ENCODE peak calls at places on chromosome 5, in four cellular contexts. One of them, this sample, is unnamed.

GRCh38 chr5:123476696-123477095 is 35.3 kb upstream of the CSNK1G3 start:
- DNase-seq in endothelial cell of umbilical vein: no peak
- DNase-seq in GM12878: no peak
- DNase-seq in IMR-90: no peak
- DNase-seq in this sample: no peak

GRCh38 chr5:36367524-36367923 is 65.8 kb upstream of the RANBP3L start:
- DNase-seq in endothelial cell of umbilical vein: no peak
- DNase-seq in IMR-90: peak
- DNase-seq in GM12878: no peak
- DNase-seq in this sample: no peak

GRCh38 chr5:32419791-32420190 is 24.7 kb downstream of the ZFR start:
- DNase-seq in GM12878: no peak
- DNase-seq in IMR-90: no peak
- DNase-seq in endothelial cell of umbilical vein: no peak
- DNase-seq in this sample: no peak

GRCh38 chr5:44646016-44646415 is 162.7 kb upstream of the MRPS30 start:
- DNase-seq in IMR-90: no peak
- DNase-seq in endothelial cell of umbilical vein: no peak
- DNase-seq in GM12878: no peak
- DNase-seq in this sample: no peak

GRCh38 chr5:115295775-115296129 is 702 bp downstream of the CCDC112 start:
- DNase-seq in GM12878: no peak
- DNase-seq in endothelial cell of umbilical vein: no peak
- DNase-seq in IMR-90: no peak
- DNase-seq in this sample: peak

GRCh38 chr5:173281910-173282309 is 46.3 kb downstream of the STC2 start:
- DNase-seq in endothelial cell of umbilical vein: no peak
- DNase-seq in GM12878: no peak
- DNase-seq in IMR-90: peak
- DNase-seq in this sample: no peak

GRCh38 chr5:151382576-151382975 is 35.2 kb upstream of the SLC36A2 start:
- DNase-seq in GM12878: no peak
- DNase-seq in endothelial cell of umbilical vein: no peak
- DNase-seq in IMR-90: no peak
- DNase-seq in this sample: no peak

GRCh38 chr5:163534476-163535172 is 29.2 kb downstream of the MAT2B start:
- DNase-seq in endothelial cell of umbilical vein: no peak
- DNase-seq in IMR-90: no peak
- DNase-seq in GM12878: no peak
- DNase-seq in this sample: no peak

GRCh38 chr5:103847060-103847459 is 284.5 kb upstream of the NUDT12 start:
- DNase-seq in GM12878: no peak
- DNase-seq in endothelial cell of umbilical vein: no peak
- DNase-seq in IMR-90: peak
- DNase-seq in this sample: no peak

GRCh38 chr5:76807296-76807695 is 11.5 kb upstream of the F2RL1 start:
- DNase-seq in IMR-90: peak
- DNase-seq in GM12878: no peak
- DNase-seq in endothelial cell of umbilical vein: peak
- DNase-seq in this sample: no peak

GRCh38 chr5:159680095-159680494 is 236.2 kb upstream of the ADRA1B start:
- DNase-seq in IMR-90: no peak
- DNase-seq in endothelial cell of umbilical vein: no peak
- DNase-seq in GM12878: no peak
- DNase-seq in this sample: no peak

GRCh38 chr5:65394078-65394477 is 87.6 kb downstream of the ADAMTS6 start:
- DNase-seq in IMR-90: peak
- DNase-seq in GM12878: no peak
- DNase-seq in endothelial cell of umbilical vein: peak
- DNase-seq in this sample: no peak

GRCh38 chr5:149094996-149095395 is 32.1 kb upstream of the SH3TC2 start:
- DNase-seq in IMR-90: no peak
- DNase-seq in GM12878: no peak
- DNase-seq in endothelial cell of umbilical vein: no peak
- DNase-seq in this sample: no peak

GRCh38 chr5:36155291-36155690 is 3.4 kb downstream of the SKP2 start:
- DNase-seq in IMR-90: no peak
- DNase-seq in GM12878: no peak
- DNase-seq in endothelial cell of umbilical vein: no peak
- DNase-seq in this sample: no peak

GRCh38 chr5:14296533-14297331 is 153.6 kb downstream of the TRIO start:
- DNase-seq in IMR-90: peak
- DNase-seq in endothelial cell of umbilical vein: no peak
- DNase-seq in GM12878: no peak
- DNase-seq in this sample: no peak

GRCh38 chr5:60369391-60369790 is 330.6 kb downstream of the DEPDC1B start:
- DNase-seq in GM12878: no peak
- DNase-seq in endothelial cell of umbilical vein: no peak
- DNase-seq in IMR-90: no peak
- DNase-seq in this sample: no peak

GRCh38 chr5:172939045-172939444 is 20.2 kb upstream of the RPL26L1 start:
- DNase-seq in GM12878: no peak
- DNase-seq in endothelial cell of umbilical vein: no peak
- DNase-seq in IMR-90: peak
- DNase-seq in this sample: peak

GRCh38 chr5:77167695-77168111 is 42.8 kb upstream of the PDE8B start:
- DNase-seq in endothelial cell of umbilical vein: no peak
- DNase-seq in IMR-90: peak
- DNase-seq in GM12878: no peak
- DNase-seq in this sample: no peak

GRCh38 chr5:163755505-163755904 is 250.1 kb downstream of the MAT2B start:
- DNase-seq in IMR-90: no peak
- DNase-seq in GM12878: no peak
- DNase-seq in endothelial cell of umbilical vein: no peak
- DNase-seq in this sample: no peak

GRCh38 chr5:159161361-159162214 is 47.8 kb downstream of the RNF145 start:
- DNase-seq in endothelial cell of umbilical vein: no peak
- DNase-seq in GM12878: no peak
- DNase-seq in IMR-90: peak
- DNase-seq in this sample: no peak

GRCh38 chr5:59756373-59757035 is 137.0 kb downstream of the PDE4D start:
- DNase-seq in IMR-90: no peak
- DNase-seq in GM12878: no peak
- DNase-seq in endothelial cell of umbilical vein: no peak
- DNase-seq in this sample: no peak

GRCh38 chr5:126354012-126354856 is 69.0 kb upstream of the GRAMD2B start:
- DNase-seq in endothelial cell of umbilical vein: peak
- DNase-seq in GM12878: peak
- DNase-seq in IMR-90: peak
- DNase-seq in this sample: peak

GRCh38 chr5:118533166-118533565 is 455.2 kb downstream of the DTWD2 start:
- DNase-seq in GM12878: no peak
- DNase-seq in IMR-90: no peak
- DNase-seq in endothelial cell of umbilical vein: no peak
- DNase-seq in this sample: no peak

GRCh38 chr5:84239509-84239908 is 145.2 kb downstream of the EDIL3 start:
- DNase-seq in endothelial cell of umbilical vein: no peak
- DNase-seq in GM12878: no peak
- DNase-seq in IMR-90: peak
- DNase-seq in this sample: no peak

GRCh38 chr5:30112842-30113241 is 1080.6 kb upstream of the CDH6 start:
- DNase-seq in endothelial cell of umbilical vein: no peak
- DNase-seq in IMR-90: no peak
- DNase-seq in GM12878: no peak
- DNase-seq in this sample: no peak

GRCh38 chr5:143006511-143006910 is 236.3 kb downstream of the ARHGAP26 start:
- DNase-seq in GM12878: no peak
- DNase-seq in endothelial cell of umbilical vein: no peak
- DNase-seq in IMR-90: no peak
- DNase-seq in this sample: no peak

GRCh38 chr5:118956727-118957126 is 31.6 kb downstream of the DTWD2 start:
- DNase-seq in IMR-90: peak
- DNase-seq in endothelial cell of umbilical vein: peak
- DNase-seq in GM12878: no peak
- DNase-seq in this sample: peak

GRCh38 chr5:139725073-139725830 is 70.4 kb upstream of the PSD2 start:
- DNase-seq in endothelial cell of umbilical vein: peak
- DNase-seq in IMR-90: peak
- DNase-seq in GM12878: no peak
- DNase-seq in this sample: peak
- TF ChIP-seq FOS in endothelial cell of umbilical vein: peak
- TF ChIP-seq FOS in IMR-90: peak
- TF ChIP-seq FOS in GM12878: no peak
- TF ChIP-seq FOS in this sample: no peak

DNA sequence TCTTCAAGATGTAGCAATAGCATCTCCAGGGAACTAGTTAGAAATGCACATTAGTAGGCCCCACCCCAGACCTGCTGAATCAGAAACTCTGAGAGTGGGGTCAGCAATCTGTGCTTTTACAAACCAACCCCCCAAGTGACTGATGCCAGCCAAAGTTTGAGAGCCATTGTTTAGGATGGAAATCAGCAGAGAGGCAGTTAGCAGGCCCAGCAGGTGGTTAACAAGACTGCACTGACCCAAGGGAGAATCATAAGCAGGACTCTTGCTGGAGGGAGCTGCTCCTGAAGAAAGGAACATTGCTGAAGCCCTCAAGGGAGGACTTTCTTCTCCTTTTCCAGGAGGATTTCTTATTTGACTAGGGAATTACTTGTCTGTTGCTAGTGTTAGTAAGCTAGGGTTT is 74.2 kb upstream of the SLC12A2 start:
- DNase-seq in GM12878: no peak
- DNase-seq in IMR-90: no peak
- DNase-seq in endothelial cell of umbilical vein: no peak
- DNase-seq in this sample: no peak
- TF ChIP-seq FOS in GM12878: no peak
- TF ChIP-seq FOS in IMR-90: no peak
- TF ChIP-seq FOS in endothelial cell of umbilical vein: no peak
- TF ChIP-seq FOS in this sample: no peak

DNA sequence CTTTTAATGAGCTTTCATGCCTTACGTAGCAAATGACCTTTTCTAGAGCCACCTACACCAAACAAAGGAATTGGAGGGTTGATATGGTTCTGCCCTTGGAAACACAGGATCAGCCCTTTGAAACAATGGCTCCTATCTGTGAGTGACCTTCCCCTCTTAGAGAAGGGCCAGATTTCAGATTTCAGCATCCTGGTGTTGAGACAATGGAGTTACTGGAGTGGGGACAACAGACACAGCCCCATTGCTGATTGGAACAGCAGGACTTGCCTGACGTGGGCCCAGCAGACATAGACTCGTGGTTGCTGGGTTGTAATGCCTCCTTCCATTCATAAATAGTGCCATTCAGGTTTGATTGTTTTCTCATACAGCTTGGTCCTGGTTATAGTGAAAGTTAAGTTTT is 96.0 kb downstream of the GALNT10 start:
- DNase-seq in GM12878: no peak
- DNase-seq in endothelial cell of umbilical vein: peak
- DNase-seq in IMR-90: no peak
- DNase-seq in this sample: no peak
- TF ChIP-seq FOS in GM12878: no peak
- TF ChIP-seq FOS in endothelial cell of umbilical vein: no peak
- TF ChIP-seq FOS in IMR-90: no peak
- TF ChIP-seq FOS in this sample: no peak

GRCh38 chr5:113102121-113102531 is 125.5 kb downstream of the DCP2 start:
- DNase-seq in endothelial cell of umbilical vein: no peak
- DNase-seq in IMR-90: peak
- DNase-seq in GM12878: no peak
- DNase-seq in this sample: no peak
- TF ChIP-seq FOS in endothelial cell of umbilical vein: no peak
- TF ChIP-seq FOS in IMR-90: no peak
- TF ChIP-seq FOS in GM12878: no peak
- TF ChIP-seq FOS in this sample: no peak

GRCh38 chr5:96337048-96337781 is 95.8 kb downstream of the PCSK1 start:
- DNase-seq in GM12878: no peak
- DNase-seq in endothelial cell of umbilical vein: no peak
- DNase-seq in IMR-90: no peak
- DNase-seq in this sample: no peak
- TF ChIP-seq FOS in GM12878: no peak
- TF ChIP-seq FOS in endothelial cell of umbilical vein: peak
- TF ChIP-seq FOS in IMR-90: no peak
- TF ChIP-seq FOS in this sample: no peak

DNA sequence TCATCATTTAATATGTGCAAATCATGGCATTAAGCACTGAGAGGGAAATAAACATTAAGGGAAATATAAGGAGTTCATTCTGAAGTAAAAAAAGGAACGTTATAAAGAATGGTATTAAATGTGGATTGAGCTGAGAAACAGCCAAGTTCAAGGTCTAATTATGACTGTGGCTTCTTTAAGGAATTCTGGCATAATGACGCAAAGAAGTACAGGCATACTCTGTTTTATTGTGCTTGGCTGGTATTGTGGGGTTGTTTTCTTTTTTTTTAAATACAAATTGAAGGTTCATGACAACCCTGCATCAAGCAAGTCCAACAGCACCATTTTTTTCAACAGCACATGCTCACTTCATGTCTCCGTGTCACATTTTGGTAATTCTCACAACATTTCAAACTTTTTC is 7.6 kb downstream of the RAPGEF6 start:
- DNase-seq in GM12878: no peak
- DNase-seq in IMR-90: no peak
- DNase-seq in endothelial cell of umbilical vein: no peak
- DNase-seq in this sample: no peak
- TF ChIP-seq FOS in GM12878: no peak
- TF ChIP-seq FOS in IMR-90: no peak
- TF ChIP-seq FOS in endothelial cell of umbilical vein: no peak
- TF ChIP-seq FOS in this sample: no peak

DNA sequence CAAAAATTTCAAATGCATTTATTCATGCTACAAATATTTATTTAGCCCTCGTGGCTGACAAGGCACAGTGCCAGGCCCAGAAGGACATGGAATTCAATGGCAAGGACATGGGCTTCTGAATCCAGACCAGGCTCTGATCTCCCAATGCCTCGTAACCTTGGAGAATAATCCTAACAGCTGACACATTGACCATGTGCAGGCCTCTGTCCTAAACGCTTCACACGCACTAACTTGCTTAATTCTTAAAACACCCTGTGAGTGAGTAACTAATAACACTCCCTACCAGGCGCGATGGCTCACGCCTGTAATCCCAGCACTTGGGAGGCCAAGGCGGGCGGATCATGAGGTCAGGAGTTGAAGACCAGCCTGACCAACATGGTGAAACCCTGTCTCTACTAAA is 33.2 kb downstream of the MYO10 start:
- DNase-seq in endothelial cell of umbilical vein: no peak
- DNase-seq in GM12878: no peak
- DNase-seq in IMR-90: no peak
- DNase-seq in this sample: no peak
- TF ChIP-seq FOS in endothelial cell of umbilical vein: no peak
- TF ChIP-seq FOS in GM12878: no peak
- TF ChIP-seq FOS in IMR-90: no peak
- TF ChIP-seq FOS in this sample: no peak

DNA sequence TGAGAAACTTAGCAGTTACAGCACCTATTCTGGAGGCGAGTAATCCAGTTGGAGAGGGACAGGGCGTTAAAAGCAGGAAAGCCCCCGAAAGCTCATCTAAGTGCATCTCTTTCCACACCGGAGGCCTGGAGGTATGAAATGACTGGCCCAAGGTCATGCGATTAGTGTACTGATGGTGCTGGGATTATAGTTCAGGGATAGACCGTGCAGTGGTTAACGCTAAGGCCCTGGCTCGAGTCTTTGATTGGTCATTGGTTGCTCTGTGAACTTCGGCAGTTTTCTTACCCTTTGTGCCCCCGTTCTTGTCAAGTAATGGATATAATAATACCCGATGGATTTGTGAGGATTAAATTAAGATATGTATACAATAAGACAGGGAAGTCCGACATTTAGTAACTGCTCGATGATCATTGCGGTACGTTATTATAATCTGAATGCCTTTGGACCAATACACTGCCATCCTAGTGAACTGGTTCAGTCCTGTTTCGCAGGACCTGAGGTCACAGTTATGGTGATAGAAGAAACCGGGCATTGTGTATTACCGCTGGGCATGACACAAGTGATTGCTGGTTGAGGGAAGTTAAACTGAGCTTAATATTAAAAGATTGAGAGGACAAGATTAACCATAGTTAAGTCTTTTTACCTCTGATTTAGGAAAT is 1.0 kb downstream of the CANX start:
- DNase-seq in GM12878: no peak
- DNase-seq in IMR-90: peak
- DNase-seq in endothelial cell of umbilical vein: peak
- DNase-seq in this sample: peak
- TF ChIP-seq FOS in GM12878: no peak
- TF ChIP-seq FOS in IMR-90: no peak
- TF ChIP-seq FOS in endothelial cell of umbilical vein: no peak
- TF ChIP-seq FOS in this sample: no peak